ENCODE peak calls at places on chromosomes 3 and 15, in seven cellular contexts. M is testis; G is T-cell; N is body of pancreas; E is Calu3; B is stimulated activated CD4-positive, alpha-beta T cell treated with anti-CD3 and anti-CD28 coated beads, Interleukin-4, amount 100 ng/mL, for 24 hours; O is activated T-helper 1 cell treated with Interleukin-2 at 50 U/mL for 16 hours. J is an unnamed sample.

GRCh38 chr15:49895337-49896223 is 223.5 kb downstream of the ATP8B4 start:
- DNase-seq in M (no peak), G (no peak), N (no peak), E (no peak), B (no peak), O (no peak), J (no peak)

GRCh38 chr3:131239250-131239649 is 142.3 kb upstream of the NUDT16 start:
- DNase-seq in M (no peak), G (no peak), N (no peak), E (no peak), B (no peak), O (no peak), J (no peak)

GRCh38 chr3:4350789-4351163 is 47.6 kb downstream of the SETMAR start:
- DNase-seq in M (peak; percentile 77), G (peak; percentile 21), N (peak; percentile 39), E (peak; percentile 28), B (peak; percentile 64), O (peak; percentile 11), J (peak; percentile 55)

GRCh38 chr3:122025296-122025695 is 3.2 kb upstream of the ILDR1 start:
- DNase-seq in M (no peak), G (no peak), N (no peak), E (no peak), B (no peak), O (no peak), J (no peak)

GRCh38 chr3:161484226-161484625 is 12.4 kb upstream of the OTOL1 start:
- DNase-seq in M (no peak), G (no peak), N (no peak), E (no peak), B (no peak), O (no peak), J (no peak)

GRCh38 chr3:122151480-122151879 is 32.0 kb upstream of the CASR start:
- DNase-seq in M (no peak), G (no peak), N (no peak), E (no peak), B (no peak), O (no peak), J (no peak)

GRCh38 chr3:195057716-195058115 is 213.2 kb downstream of the XXYLT1 start:
- DNase-seq in M (no peak), G (no peak), N (no peak), E (no peak), B (no peak), O (no peak), J (no peak)

GRCh38 chr3:163753033-163753432 is 1325.3 kb downstream of the SI start:
- DNase-seq in M (no peak), G (no peak), N (no peak), E (no peak), B (no peak), O (no peak), J (no peak)

GRCh38 chr15:75659928-75660645 is 12.4 kb downstream of the SNX33 start:
- DNase-seq in M (no peak), G (no peak), N (no peak), E (no peak), B (no peak), O (no peak), J (no peak)

GRCh38 chr3:134197681-134198261 is 52.9 kb downstream of the RYK start:
- DNase-seq in M (no peak), G (no peak), N (no peak), E (peak; percentile 51), B (peak; percentile 27), O (no peak), J (no peak)

GRCh38 chr15:72284781-72285180 is 12.4 kb upstream of the PARP6 start:
- DNase-seq in M (no peak), G (no peak), N (no peak), E (no peak), B (no peak), O (no peak), J (no peak)

J was measured in GM18507.